ENCODE peak calls at places on chromosome 22, in six cellular contexts. S, D, B, A, W and C are unnamed samples.

GRCh38 chr22:45101828-45102227 is 61.9 kb upstream of the NUP50 start:
- DNase-seq in B (peak), W (peak), S (peak), D (peak), A (peak), C (peak)

GRCh38 chr22:26846645-26847044 is 189.3 kb downstream of the MIAT start:
- DNase-seq in S (no peak), W (no peak), A (no peak), B (no peak), D (no peak), C (no peak)

GRCh38 chr22:42432020-42432596 is at the start of gene NFAM1:
- DNase-seq in S (no peak), D (no peak), A (no peak), B (no peak), W (peak), C (no peak)

GRCh38 chr22:25759825-25760231 is 17.8 kb downstream of the MYO18B start:
- DNase-seq in S (no peak), A (no peak), B (peak), W (no peak), D (no peak), C (no peak)

GRCh38 chr22:31093090-31093850 is 12.2 kb downstream of the SMTN start:
- DNase-seq in W (no peak), S (no peak), D (no peak), A (no peak), B (peak), C (no peak)

GRCh38 chr22:49297871-49298721 is 529.6 kb downstream of the BRD1 start:
- DNase-seq in D (no peak), A (no peak), W (no peak), S (no peak), B (peak), C (no peak)

GRCh38 chr22:49926916-49927315 is 8.5 kb downstream of the CRELD2 start:
- DNase-seq in W (no peak), A (no peak), D (no peak), S (no peak), B (no peak), C (no peak)

GRCh38 chr22:47337161-47337621 is 574.7 kb downstream of the TBC1D22A start:
- DNase-seq in S (no peak), D (no peak), A (no peak), B (no peak), W (peak), C (no peak)

GRCh38 chr22:26956346-26956745 is 299.0 kb downstream of the MIAT start:
- DNase-seq in W (no peak), B (no peak), A (no peak), S (no peak), D (no peak), C (no peak)

GRCh38 chr22:42906605-42907338 is 49.7 kb upstream of the ARFGAP3 start:
- DNase-seq in S (no peak), A (no peak), B (no peak), W (no peak), D (no peak), C (no peak)

GRCh38 chr22:29337631-29338284 is 22.3 kb upstream of the RASL10A start:
- DNase-seq in D (no peak), A (no peak), B (no peak), W (no peak), S (no peak), C (no peak)

GRCh38 chr22:24230911-24231656 is 13.8 kb downstream of the GGT5 start:
- DNase-seq in D (peak), W (peak), S (peak), B (peak), A (peak), C (peak)

GRCh38 chr22:29691636-29692326 is 28.0 kb upstream of the CABP7 start:
- DNase-seq in W (no peak), D (no peak), S (no peak), A (peak), B (no peak), C (no peak)

GRCh38 chr22:38424525-38425080 is 30.4 kb downstream of the KCNJ4 start:
- DNase-seq in A (no peak), W (no peak), B (no peak), S (no peak), D (no peak), C (no peak)

GRCh38 chr22:35604671-35605457 is 12.3 kb downstream of the MB start:
- DNase-seq in S (no peak), B (no peak), A (no peak), W (no peak), D (peak), C (no peak)

GRCh38 chr22:41367680-41368542 is 13.8 kb upstream of the TEF start:
- DNase-seq in S (no peak), W (peak), A (no peak), B (no peak), D (no peak), C (no peak)

GRCh38 chr22:37126882-37127281 is 17.4 kb upstream of the TMPRSS6 start:
- DNase-seq in B (no peak), W (peak), A (peak), S (no peak), D (peak), C (no peak)

GRCh38 chr22:30426395-30427353 is 1.1 kb downstream of the MTFP1 start:
- DNase-seq in B (peak), D (peak), A (peak), W (peak), S (peak), C (peak)

GRCh38 chr22:27094633-27095308 is 437.4 kb downstream of the MIAT start:
- DNase-seq in B (no peak), W (no peak), D (no peak), S (no peak), A (no peak), C (no peak)

GRCh38 chr22:36797988-36798670 is 18.7 kb downstream of the PVALB start:
- DNase-seq in S (no peak), D (no peak), B (no peak), A (no peak), W (no peak), C (no peak)

GRCh38 chr22:29108137-29108536 is 35.3 kb downstream of the KREMEN1 start:
- DNase-seq in A (no peak), S (no peak), B (no peak), D (no peak), W (no peak), C (no peak)